ENCODE peak calls at places on chromosomes 5 and 9, in four cellular contexts. One of them, this sample, is unnamed.
A peak's percentile ranks its signal among the peaks of the same experiment; 100 is the strongest.

GRCh38 chr9:123375725-123376132 is 19.7 kb downstream of the CRB2 start:
- DNase-seq in K562: peak; percentile 82
- DNase-seq in GM12878: no peak
- DNase-seq in SK-N-SH: no peak
- DNase-seq in this sample: no peak

GRCh38 chr9:116899337-116900006 is 212.4 kb downstream of the TRIM32 start:
- DNase-seq in GM12878: no peak
- DNase-seq in K562: no peak
- DNase-seq in SK-N-SH: no peak
- DNase-seq in this sample: peak; percentile 31

GRCh38 chr5:87188411-87188810 is 79.3 kb upstream of the RASA1 start:
- DNase-seq in GM12878: no peak
- DNase-seq in SK-N-SH: no peak
- DNase-seq in K562: no peak
- DNase-seq in this sample: no peak

GRCh38 chr5:59874675-59875074 is 18.9 kb downstream of the PDE4D start:
- DNase-seq in SK-N-SH: no peak
- DNase-seq in GM12878: no peak
- DNase-seq in K562: no peak
- DNase-seq in this sample: no peak

GRCh38 chr5:95884021-95884333 is 61.5 kb upstream of the GLRX start:
- DNase-seq in GM12878: no peak
- DNase-seq in K562: peak; percentile 37
- DNase-seq in SK-N-SH: no peak
- DNase-seq in this sample: no peak

GRCh38 chr5:123438244-123438643 is 15.0 kb upstream of the CEP120 start:
- DNase-seq in GM12878: no peak
- DNase-seq in K562: no peak
- DNase-seq in SK-N-SH: no peak
- DNase-seq in this sample: no peak

GRCh38 chr5:77175235-77175634 is 35.2 kb upstream of the PDE8B start:
- DNase-seq in SK-N-SH: no peak
- DNase-seq in K562: no peak
- DNase-seq in GM12878: no peak
- DNase-seq in this sample: no peak

GRCh38 chr5:172868924-172869565 is 35.0 kb downstream of the ERGIC1 start:
- DNase-seq in K562: peak; percentile 31
- DNase-seq in SK-N-SH: peak; percentile 39
- DNase-seq in GM12878: no peak
- DNase-seq in this sample: no peak

GRCh38 chr5:56208681-56209080 is 24.4 kb downstream of the ANKRD55 start:
- DNase-seq in SK-N-SH: no peak
- DNase-seq in K562: no peak
- DNase-seq in GM12878: no peak
- DNase-seq in this sample: no peak

GRCh38 chr5:114184006-114184405 is 177.9 kb upstream of the KCNN2 start:
- DNase-seq in K562: no peak
- DNase-seq in GM12878: no peak
- DNase-seq in SK-N-SH: no peak
- DNase-seq in this sample: no peak

GRCh38 chr5:80741015-80741414 is 86.2 kb upstream of the DHFR start:
- DNase-seq in GM12878: no peak
- DNase-seq in SK-N-SH: no peak
- DNase-seq in K562: no peak
- DNase-seq in this sample: no peak

GRCh38 chr9:68979538-68980314 is 34.2 kb downstream of the PRKACG start:
- DNase-seq in GM12878: no peak
- DNase-seq in K562: no peak
- DNase-seq in SK-N-SH: no peak
- DNase-seq in this sample: no peak

GRCh38 chr5:61805101-61805500 is 473.0 kb downstream of the ZSWIM6 start:
- DNase-seq in SK-N-SH: no peak
- DNase-seq in GM12878: no peak
- DNase-seq in K562: no peak
- DNase-seq in this sample: no peak

GRCh38 chr5:37568893-37569292 is 189.8 kb downstream of the WDR70 start:
- DNase-seq in SK-N-SH: no peak
- DNase-seq in K562: no peak
- DNase-seq in GM12878: no peak
- DNase-seq in this sample: no peak

GRCh38 chr5:76204713-76205112 is 121.5 kb downstream of the SV2C start:
- DNase-seq in K562: no peak
- DNase-seq in SK-N-SH: no peak
- DNase-seq in GM12878: no peak
- DNase-seq in this sample: no peak

GRCh38 chr5:83388608-83389007 is 82.9 kb upstream of the VCAN start:
- DNase-seq in GM12878: no peak
- DNase-seq in K562: no peak
- DNase-seq in SK-N-SH: no peak
- DNase-seq in this sample: no peak

GRCh38 chr5:56269216-56269927 is 36.2 kb upstream of the ANKRD55 start:
- DNase-seq in K562: peak; percentile 57
- DNase-seq in GM12878: peak; percentile 55
- DNase-seq in SK-N-SH: peak; percentile 49
- DNase-seq in this sample: no peak

GRCh38 chr5:73596705-73597328 is 29.2 kb upstream of the ARHGEF28 start:
- DNase-seq in K562: peak; percentile 23
- DNase-seq in SK-N-SH: peak; percentile 16
- DNase-seq in GM12878: no peak
- DNase-seq in this sample: peak; percentile 57

GRCh38 chr9:127318651-127319167 is 54.1 kb downstream of the GARNL3 start:
- DNase-seq in GM12878: no peak
- DNase-seq in SK-N-SH: no peak
- DNase-seq in K562: no peak
- DNase-seq in this sample: no peak

GRCh38 chr9:133027134-133027533 is 3.7 kb upstream of the GTF3C5 start:
- DNase-seq in SK-N-SH: no peak
- DNase-seq in K562: peak; percentile 80
- DNase-seq in GM12878: no peak
- DNase-seq in this sample: no peak

GRCh38 chr5:149452665-149453617 is 73.8 kb upstream of the IL17B start:
- DNase-seq in SK-N-SH: no peak
- DNase-seq in GM12878: no peak
- DNase-seq in K562: no peak
- DNase-seq in this sample: no peak

GRCh38 chr5:56405116-56405515 is 172.0 kb upstream of the ANKRD55 start:
- DNase-seq in GM12878: no peak
- DNase-seq in K562: no peak
- DNase-seq in SK-N-SH: no peak
- DNase-seq in this sample: no peak

GRCh38 chr5:113235884-113236283 is 198.9 kb downstream of the TSSK1B start:
- DNase-seq in SK-N-SH: no peak
- DNase-seq in K562: no peak
- DNase-seq in GM12878: no peak
- DNase-seq in this sample: no peak

GRCh38 chr5:42377496-42377895 is 45.7 kb upstream of the GHR start:
- DNase-seq in GM12878: no peak
- DNase-seq in SK-N-SH: no peak
- DNase-seq in K562: no peak
- DNase-seq in this sample: no peak

GRCh38 chr5:180026320-180026719 is 45.2 kb downstream of the RNF130 start:
- DNase-seq in K562: peak; percentile 29
- DNase-seq in GM12878: no peak
- DNase-seq in SK-N-SH: peak; percentile 57
- DNase-seq in this sample: no peak

GRCh38 chr9:90815183-90815943 is 13.7 kb downstream of the SYK start:
- DNase-seq in GM12878: no peak
- DNase-seq in SK-N-SH: no peak
- DNase-seq in K562: peak; percentile 69
- DNase-seq in this sample: no peak

GRCh38 chr5:173246135-173246495 is 11.1 kb upstream of the NKX2-5 start:
- DNase-seq in GM12878: no peak
- DNase-seq in SK-N-SH: no peak
- DNase-seq in K562: no peak
- DNase-seq in this sample: no peak

GRCh38 chr5:124742983-124743533 is 3.4 kb downstream of the ZNF608 start:
- DNase-seq in SK-N-SH: no peak
- DNase-seq in GM12878: no peak
- DNase-seq in K562: no peak
- DNase-seq in this sample: no peak

GRCh38 chr5:169300468-169301385 is at the start of gene SLIT3:
- DNase-seq in GM12878: no peak
- DNase-seq in K562: peak; percentile 12
- DNase-seq in SK-N-SH: peak; percentile 90
- DNase-seq in this sample: peak; percentile 38

GRCh38 chr9:79352322-79352721 is 219.4 kb upstream of the TLE4 start:
- DNase-seq in SK-N-SH: no peak
- DNase-seq in GM12878: no peak
- DNase-seq in K562: no peak
- DNase-seq in this sample: no peak

GRCh38 chr5:175724314-175724713 is 66.4 kb downstream of the HRH2 start:
- DNase-seq in GM12878: no peak
- DNase-seq in SK-N-SH: no peak
- DNase-seq in K562: no peak
- DNase-seq in this sample: no peak

GRCh38 chr9:16986441-16987387 is 116.2 kb upstream of the BNC2 start:
- DNase-seq in SK-N-SH: no peak
- DNase-seq in GM12878: no peak
- DNase-seq in K562: no peak
- DNase-seq in this sample: no peak

GRCh38 chr5:89246252-89246651 is 363.3 kb upstream of the MEF2C start:
- DNase-seq in SK-N-SH: no peak
- DNase-seq in K562: no peak
- DNase-seq in GM12878: no peak
- DNase-seq in this sample: no peak

GRCh38 chr5:3129252-3129651 is 377.8 kb upstream of the IRX2 start:
- DNase-seq in SK-N-SH: no peak
- DNase-seq in K562: no peak
- DNase-seq in GM12878: no peak
- DNase-seq in this sample: no peak

DNA sequence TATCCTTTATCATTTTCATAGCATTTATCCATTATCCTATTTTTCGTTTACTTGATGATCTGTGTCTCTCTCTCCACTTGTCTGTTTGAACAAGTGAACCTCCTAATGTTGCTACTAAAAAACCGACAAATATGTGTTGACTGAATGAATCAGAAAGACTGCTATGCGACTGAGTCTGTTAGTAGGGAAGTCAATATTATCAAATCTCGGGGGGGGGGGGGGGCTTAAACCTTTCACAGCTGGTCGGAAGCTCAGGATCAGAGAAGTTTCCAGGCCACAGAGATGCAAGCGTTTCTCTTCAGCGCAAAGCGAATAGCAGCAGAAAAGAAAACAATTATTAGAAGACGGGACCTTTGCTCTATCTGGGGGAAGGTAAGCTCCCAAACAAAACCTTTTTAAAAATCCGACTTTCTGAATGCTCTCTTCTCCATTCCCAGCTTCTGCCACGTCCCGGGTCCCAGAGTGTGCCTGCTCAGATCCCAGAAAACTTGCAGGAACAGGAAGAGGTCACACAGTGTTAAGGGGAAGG is 412 bp downstream of the RIOK2 start:
- DNase-seq in K562: peak; percentile 41
- DNase-seq in GM12878: no peak
- DNase-seq in SK-N-SH: peak; percentile 8
- DNase-seq in this sample: no peak
- TF ChIP-seq GABPA in K562: no peak
- TF ChIP-seq GABPA in GM12878: no peak
- TF ChIP-seq GABPA in SK-N-SH: no peak
- TF ChIP-seq GABPA in this sample: no peak

GRCh38 chr5:1447772-1448361 is 2.6 kb upstream of the SLC6A3 start:
- DNase-seq in GM12878: no peak
- DNase-seq in SK-N-SH: no peak
- DNase-seq in K562: no peak
- DNase-seq in this sample: peak; percentile 20
- TF ChIP-seq RFX5 in GM12878: no peak
- TF ChIP-seq RFX5 in SK-N-SH: no peak
- TF ChIP-seq RFX5 in K562: no peak
- TF ChIP-seq RFX5 in this sample: no peak

GRCh38 chr5:23459214-23459613 is 48.2 kb upstream of the PRDM9 start:
- DNase-seq in K562: no peak
- DNase-seq in SK-N-SH: no peak
- DNase-seq in GM12878: peak; percentile 9
- DNase-seq in this sample: no peak

GRCh38 chr5:23466401-23466886 is 41.0 kb upstream of the PRDM9 start:
- DNase-seq in K562: no peak
- DNase-seq in GM12878: no peak
- DNase-seq in SK-N-SH: no peak
- DNase-seq in this sample: no peak

GRCh38 chr5:23457780-23458179 is 49.6 kb upstream of the PRDM9 start:
- DNase-seq in GM12878: peak; percentile 24
- DNase-seq in K562: no peak
- DNase-seq in SK-N-SH: no peak
- DNase-seq in this sample: no peak

GRCh38 chr5:23461576-23461975 is 45.8 kb upstream of the PRDM9 start:
- DNase-seq in K562: no peak
- DNase-seq in SK-N-SH: no peak
- DNase-seq in GM12878: no peak
- DNase-seq in this sample: no peak
- TF ChIP-seq RAD21 in K562: no peak
- TF ChIP-seq RAD21 in SK-N-SH: no peak
- TF ChIP-seq RAD21 in GM12878: no peak
- TF ChIP-seq RAD21 in this sample: no peak

GRCh38 chr9:129648092-129648763 is 6.3 kb upstream of the ASB6 start:
- DNase-seq in K562: no peak
- DNase-seq in GM12878: no peak
- DNase-seq in SK-N-SH: no peak
- DNase-seq in this sample: no peak

GRCh38 chr9:129646654-129647053 is 4.7 kb upstream of the ASB6 start:
- DNase-seq in K562: no peak
- DNase-seq in GM12878: no peak
- DNase-seq in SK-N-SH: no peak
- DNase-seq in this sample: no peak

GRCh38 chr9:129646252-129646651 is 4.3 kb upstream of the ASB6 start:
- DNase-seq in GM12878: no peak
- DNase-seq in K562: no peak
- DNase-seq in SK-N-SH: no peak
- DNase-seq in this sample: no peak

GRCh38 chr9:129648764-129649115 is 6.8 kb upstream of the ASB6 start:
- DNase-seq in SK-N-SH: no peak
- DNase-seq in K562: no peak
- DNase-seq in GM12878: no peak
- DNase-seq in this sample: no peak

GRCh38 chr9:129647635-129648034 is 5.7 kb upstream of the ASB6 start:
- DNase-seq in GM12878: no peak
- DNase-seq in SK-N-SH: no peak
- DNase-seq in K562: no peak
- DNase-seq in this sample: no peak
- TF ChIP-seq GABPA in GM12878: no peak
- TF ChIP-seq GABPA in SK-N-SH: no peak
- TF ChIP-seq GABPA in K562: no peak
- TF ChIP-seq GABPA in this sample: no peak

GRCh38 chr9:135783540-135784245 is 81.7 kb downstream of the KCNT1 start:
- DNase-seq in GM12878: no peak
- DNase-seq in SK-N-SH: no peak
- DNase-seq in K562: no peak
- DNase-seq in this sample: no peak

GRCh38 chr9:135786146-135786690 is 84.2 kb downstream of the KCNT1 start:
- DNase-seq in SK-N-SH: no peak
- DNase-seq in GM12878: no peak
- DNase-seq in K562: no peak
- DNase-seq in this sample: no peak

GRCh38 chr9:135787317-135787716 is 85.3 kb downstream of the KCNT1 start:
- DNase-seq in SK-N-SH: no peak
- DNase-seq in K562: no peak
- DNase-seq in GM12878: no peak
- DNase-seq in this sample: no peak

GRCh38 chr9:135782946-135783345 is 81.0 kb downstream of the KCNT1 start:
- DNase-seq in K562: no peak
- DNase-seq in GM12878: no peak
- DNase-seq in SK-N-SH: no peak
- DNase-seq in this sample: no peak

GRCh38 chr9:135785013-135785575 is 83.1 kb downstream of the KCNT1 start:
- DNase-seq in K562: no peak
- DNase-seq in SK-N-SH: no peak
- DNase-seq in GM12878: no peak
- DNase-seq in this sample: no peak
- TF ChIP-seq RFX5 in K562: no peak
- TF ChIP-seq RFX5 in SK-N-SH: no peak
- TF ChIP-seq RFX5 in GM12878: no peak
- TF ChIP-seq RFX5 in this sample: no peak

This sample was measured in H1.